ENCODE peak calls at places on chromosomes 7 and 10, in ten cellular contexts. One of them, this sample, is unnamed.

GRCh38 chr7:100827330-100828226 is at the start of gene EPHB4:
- DNase-seq in ELR: peak; percentile 81
- DNase-seq in HS-27A: peak; percentile 45
- DNase-seq in astrocyte of the cerebellum: peak; percentile 50
- DNase-seq in NCI-H1092: no peak
- DNase-seq in GM06990: no peak
- DNase-seq in non-pigmented ciliary epithelial cell: no peak
- DNase-seq in HuH-7.5: peak; percentile 85
- DNase-seq in NCI-H1048: peak; percentile 48
- DNase-seq in hippocampal formation: no peak
- DNase-seq in this sample: peak; percentile 91

GRCh38 chr7:95246935-95247370 is 77.4 kb downstream of the PON1 start:
- DNase-seq in ELR: peak; percentile 71
- DNase-seq in HS-27A: peak; percentile 15
- DNase-seq in astrocyte of the cerebellum: peak; percentile 80
- DNase-seq in NCI-H1092: peak; percentile 82
- DNase-seq in GM06990: peak; percentile 5
- DNase-seq in non-pigmented ciliary epithelial cell: peak; percentile 45
- DNase-seq in HuH-7.5: peak; percentile 29
- DNase-seq in NCI-H1048: no peak
- DNase-seq in hippocampal formation: peak; percentile 51
- DNase-seq in this sample: no peak

GRCh38 chr7:48149058-48149457 is 22.2 kb upstream of the ABCA13 start:
- DNase-seq in ELR: no peak
- DNase-seq in HS-27A: no peak
- DNase-seq in astrocyte of the cerebellum: no peak
- DNase-seq in NCI-H1092: no peak
- DNase-seq in GM06990: no peak
- DNase-seq in non-pigmented ciliary epithelial cell: no peak
- DNase-seq in HuH-7.5: no peak
- DNase-seq in NCI-H1048: no peak
- DNase-seq in hippocampal formation: no peak
- DNase-seq in this sample: no peak

GRCh38 chr7:113247198-113247597 is 128.8 kb upstream of the SMIM30 start:
- DNase-seq in ELR: peak; percentile 33
- DNase-seq in HS-27A: no peak
- DNase-seq in astrocyte of the cerebellum: no peak
- DNase-seq in NCI-H1092: no peak
- DNase-seq in GM06990: no peak
- DNase-seq in non-pigmented ciliary epithelial cell: no peak
- DNase-seq in HuH-7.5: no peak
- DNase-seq in NCI-H1048: no peak
- DNase-seq in hippocampal formation: no peak
- DNase-seq in this sample: no peak

GRCh38 chr10:44974628-44975431 is 3.8 kb downstream of the DEPP1 start:
- DNase-seq in ELR: peak; percentile 79
- DNase-seq in HS-27A: no peak
- DNase-seq in astrocyte of the cerebellum: no peak
- DNase-seq in NCI-H1092: no peak
- DNase-seq in GM06990: peak; percentile 76
- DNase-seq in non-pigmented ciliary epithelial cell: no peak
- DNase-seq in HuH-7.5: peak; percentile 64
- DNase-seq in NCI-H1048: no peak
- DNase-seq in hippocampal formation: peak; percentile 61
- DNase-seq in this sample: peak; percentile 80

GRCh38 chr10:58318346-58318745 is 16.5 kb upstream of the UBE2D1 start:
- DNase-seq in ELR: no peak
- DNase-seq in HS-27A: no peak
- DNase-seq in astrocyte of the cerebellum: peak; percentile 9
- DNase-seq in NCI-H1092: no peak
- DNase-seq in GM06990: no peak
- DNase-seq in non-pigmented ciliary epithelial cell: no peak
- DNase-seq in HuH-7.5: no peak
- DNase-seq in NCI-H1048: no peak
- DNase-seq in hippocampal formation: no peak
- DNase-seq in this sample: no peak

GRCh38 chr7:130721486-130722277 is 12.3 kb downstream of the KLF14 start:
- DNase-seq in ELR: peak; percentile 68
- DNase-seq in HS-27A: no peak
- DNase-seq in astrocyte of the cerebellum: peak; percentile 39
- DNase-seq in NCI-H1092: peak; percentile 73
- DNase-seq in GM06990: no peak
- DNase-seq in non-pigmented ciliary epithelial cell: peak; percentile 45
- DNase-seq in HuH-7.5: peak; percentile 18
- DNase-seq in NCI-H1048: no peak
- DNase-seq in hippocampal formation: peak; percentile 59
- DNase-seq in this sample: peak; percentile 79

GRCh38 chr7:77450054-77450453 is 33.9 kb upstream of the GSAP start:
- DNase-seq in ELR: peak; percentile 73
- DNase-seq in HS-27A: no peak
- DNase-seq in astrocyte of the cerebellum: no peak
- DNase-seq in NCI-H1092: no peak
- DNase-seq in GM06990: no peak
- DNase-seq in non-pigmented ciliary epithelial cell: no peak
- DNase-seq in HuH-7.5: no peak
- DNase-seq in NCI-H1048: no peak
- DNase-seq in hippocampal formation: no peak
- DNase-seq in this sample: no peak

GRCh38 chr7:137961200-137962177 is 40.4 kb downstream of the CREB3L2 start:
- DNase-seq in ELR: peak; percentile 52
- DNase-seq in HS-27A: no peak
- DNase-seq in astrocyte of the cerebellum: no peak
- DNase-seq in NCI-H1092: no peak
- DNase-seq in GM06990: no peak
- DNase-seq in non-pigmented ciliary epithelial cell: no peak
- DNase-seq in HuH-7.5: no peak
- DNase-seq in NCI-H1048: no peak
- DNase-seq in hippocampal formation: no peak
- DNase-seq in this sample: no peak

GRCh38 chr7:134553976-134554375 is 5.1 kb downstream of the AKR1B15 start:
- DNase-seq in ELR: peak; percentile 17
- DNase-seq in HS-27A: no peak
- DNase-seq in astrocyte of the cerebellum: no peak
- DNase-seq in NCI-H1092: no peak
- DNase-seq in GM06990: no peak
- DNase-seq in non-pigmented ciliary epithelial cell: no peak
- DNase-seq in HuH-7.5: no peak
- DNase-seq in NCI-H1048: no peak
- DNase-seq in hippocampal formation: no peak
- DNase-seq in this sample: no peak